ENCODE peak calls at places on chromosomes 3 and 15, in nine cellular contexts. V is cardiac muscle cell, S is osteoblast, I is choroid plexus epithelial cell, P is hepatocyte, W is heart right ventricle, O is tibial nerve, Y is tibial artery, H is A673. D is an unnamed sample.

GRCh38 chr3:110178965-110179364 is 841.6 kb upstream of the DPPA4 start:
- DNase-seq in P (no peak), I (peak), O (peak), H (no peak), V (no peak), W (no peak), S (no peak), Y (no peak), D (peak)

GRCh38 chr15:49832421-49832980 is 211.7 kb downstream of the DTWD1 start:
- DNase-seq in V (peak), I (peak), H (no peak), W (no peak), O (no peak), S (no peak), Y (no peak), P (peak), D (peak)

GRCh38 chr15:89836255-89837133 is 21.8 kb upstream of the ANPEP start:
- DNase-seq in P (peak), I (peak), Y (no peak), H (peak), O (no peak), V (peak), W (no peak), S (peak), D (peak)

GRCh38 chr3:107987036-107987557 is 103.7 kb downstream of the CD47 start:
- DNase-seq in H (peak), W (peak), V (no peak), Y (peak), I (peak), S (peak), P (peak), O (peak), D (peak)

GRCh38 chr3:77500711-77501110 is 460.8 kb downstream of the ROBO2 start:
- DNase-seq in V (no peak), I (no peak), W (no peak), P (no peak), H (no peak), S (no peak), O (no peak), Y (no peak), D (no peak)

GRCh38 chr15:45254405-45255293 is 2.6 kb downstream of the SLC28A2 start:
- DNase-seq in I (no peak), V (no peak), S (no peak), P (peak), O (no peak), W (no peak), H (no peak), Y (no peak), D (peak)

GRCh38 chr3:38004415-38005075 is 14.0 kb downstream of the VILL start:
- DNase-seq in V (peak), S (peak), P (peak), W (peak), Y (peak), I (peak), O (peak), H (peak), D (peak)

GRCh38 chr3:104598848-104599501 is 767.7 kb upstream of the ALCAM start:
- DNase-seq in H (no peak), O (no peak), I (no peak), Y (no peak), P (peak), W (no peak), S (no peak), V (no peak), D (no peak)

GRCh38 chr3:44001072-44001471 is 240.6 kb upstream of the TOPAZ1 start:
- DNase-seq in I (no peak), W (no peak), S (peak), O (no peak), H (no peak), Y (no peak), V (no peak), P (no peak), D (no peak)

GRCh38 chr3:55951371-55951770 is 464.3 kb upstream of the WNT5A start:
- DNase-seq in I (no peak), W (no peak), Y (no peak), O (no peak), S (no peak), P (no peak), V (no peak), H (no peak), D (no peak)

GRCh38 chr15:26842391-26842790 is 24.5 kb upstream of the GABRA5 start:
- DNase-seq in H (no peak), I (no peak), S (no peak), Y (no peak), V (no peak), P (no peak), O (no peak), W (no peak), D (no peak)

GRCh38 chr15:26841514-26841913 is 25.3 kb upstream of the GABRA5 start:
- DNase-seq in O (no peak), V (no peak), I (no peak), W (no peak), Y (no peak), H (no peak), S (no peak), P (no peak), D (no peak)

GRCh38 chr15:26841941-26842340 is 24.9 kb upstream of the GABRA5 start:
- DNase-seq in H (no peak), O (no peak), S (no peak), Y (no peak), P (no peak), V (no peak), I (no peak), W (no peak), D (no peak)

GRCh38 chr15:26844901-26845300 is 22.0 kb upstream of the GABRA5 start:
- DNase-seq in Y (no peak), V (no peak), I (no peak), H (no peak), P (no peak), S (no peak), O (no peak), W (no peak), D (no peak)

DNA sequence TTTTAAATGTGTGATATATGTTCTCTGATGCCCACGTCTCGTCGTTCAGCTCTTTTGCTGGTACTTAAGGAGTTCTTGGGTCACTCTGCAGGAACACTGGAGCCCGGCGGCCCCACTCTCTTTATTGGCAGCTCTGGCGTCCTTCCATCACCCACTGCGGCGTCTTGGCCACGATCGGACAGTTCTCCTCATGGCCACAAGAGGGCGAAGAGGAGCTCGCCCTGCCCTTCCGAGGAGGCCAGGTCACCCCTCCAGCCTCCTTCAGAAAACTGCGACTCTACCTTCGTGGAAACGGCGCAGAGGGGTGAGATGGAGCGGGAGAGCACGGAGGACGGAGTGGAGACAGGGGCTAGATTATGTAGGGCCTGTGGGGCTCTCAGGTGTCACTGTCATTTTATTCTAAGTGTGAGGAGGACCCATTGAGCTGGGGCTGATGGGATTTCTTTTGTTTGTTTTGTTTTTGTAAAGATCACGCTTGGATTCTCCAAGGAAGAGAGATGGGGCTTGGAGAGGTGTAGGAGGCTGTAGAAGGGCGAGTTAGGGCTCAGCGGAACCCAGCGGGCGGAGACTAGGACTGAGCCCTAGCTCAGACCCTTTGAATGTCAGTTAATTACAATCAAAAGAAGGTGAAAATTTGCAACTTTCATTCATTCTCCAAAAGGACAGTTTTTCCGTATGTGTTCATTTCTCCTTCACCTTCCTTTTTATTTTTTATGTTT is 28.0 kb upstream of the GABRA5 start:
- DNase-seq in O (no peak), S (no peak), H (no peak), W (no peak), P (peak), V (peak), Y (no peak), I (no peak), D (no peak)
- TF ChIP-seq CTCF in O (no peak), S (no peak), H (peak), W (peak), P (peak), V (no peak), Y (no peak), I (peak), D (peak)

GRCh38 chr3:123406598-123406997 is 42.3 kb downstream of the ADCY5 start:
- DNase-seq in V (peak), P (no peak), S (no peak), O (no peak), H (no peak), Y (peak), W (peak), I (no peak), D (no peak)
- H3K4me3 ChIP-seq in V (no peak), P (no peak), S (no peak), O (no peak), H (no peak), Y (no peak), W (no peak), I (no peak), D (no peak)

GRCh38 chr3:90091557-90091956 is 984.1 kb downstream of the EPHA3 start:
- DNase-seq in O (peak), S (no peak), Y (no peak), H (peak), W (peak), I (peak), V (peak), P (peak), D (peak)

DNA sequence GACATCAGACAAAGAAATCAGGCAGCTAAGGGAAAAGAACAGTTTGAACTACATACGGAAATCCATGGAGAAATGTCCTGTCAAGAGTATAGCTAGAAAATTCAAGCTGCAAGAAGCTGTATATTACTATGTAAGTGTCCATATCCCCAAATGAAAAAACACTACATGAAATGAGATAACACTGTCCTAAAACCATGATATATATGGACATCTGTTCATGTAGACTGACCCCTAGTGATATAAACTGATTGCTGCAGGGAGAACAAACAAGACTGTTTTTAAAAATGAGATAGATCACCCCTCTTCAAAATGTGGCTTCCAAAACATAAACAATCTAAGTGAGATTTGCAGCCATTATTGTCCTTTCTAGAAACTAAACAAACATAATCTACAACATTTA is 985.6 kb downstream of the EPHA3 start:
- DNase-seq in V (peak), W (no peak), H (peak), P (peak), S (peak), Y (no peak), I (peak), O (no peak), D (peak)
- TF ChIP-seq CTCF in V (peak), W (peak), H (peak), P (peak), S (peak), Y (peak), I (peak), O (peak), D (peak)

DNA sequence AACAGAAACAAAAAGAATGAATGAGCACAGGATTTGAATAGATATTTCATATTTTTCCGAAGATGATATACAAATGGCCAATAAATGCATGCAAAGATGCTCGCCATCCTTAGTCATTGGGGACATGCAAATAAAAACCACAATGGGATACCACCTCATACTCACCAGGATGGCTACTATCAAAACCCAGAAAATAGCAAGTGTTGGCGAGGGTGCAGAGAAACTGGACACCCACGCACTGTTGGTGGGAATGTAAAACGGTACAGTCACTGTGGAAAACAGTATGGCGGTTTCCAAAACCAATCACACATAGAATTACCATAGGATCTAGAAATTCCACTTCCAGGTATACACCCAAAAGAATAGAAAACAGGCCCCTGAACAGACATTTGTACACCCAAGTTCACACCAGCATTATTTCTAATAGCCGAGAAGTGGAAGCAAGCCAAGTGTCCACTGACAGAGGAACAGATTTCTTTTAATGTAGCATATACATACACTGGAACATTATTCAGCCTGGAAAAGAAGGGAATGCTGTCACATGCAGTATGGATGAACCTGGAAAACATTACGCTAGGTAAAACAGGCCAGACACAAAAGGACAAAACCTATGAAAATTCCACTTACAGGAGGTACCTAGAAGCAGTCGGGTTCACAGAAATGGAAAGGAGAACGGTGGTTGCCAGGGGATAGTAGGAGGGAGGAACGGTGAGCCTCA is 3.6 kb downstream of the RNF168 start:
- DNase-seq in Y (no peak), S (no peak), H (no peak), I (no peak), W (no peak), O (no peak), V (no peak), P (no peak), D (no peak)
- H3K4me3 ChIP-seq in Y (peak), S (peak), H (peak), I (peak), W (peak), O (peak), V (peak), P (peak), D (peak)

DNA sequence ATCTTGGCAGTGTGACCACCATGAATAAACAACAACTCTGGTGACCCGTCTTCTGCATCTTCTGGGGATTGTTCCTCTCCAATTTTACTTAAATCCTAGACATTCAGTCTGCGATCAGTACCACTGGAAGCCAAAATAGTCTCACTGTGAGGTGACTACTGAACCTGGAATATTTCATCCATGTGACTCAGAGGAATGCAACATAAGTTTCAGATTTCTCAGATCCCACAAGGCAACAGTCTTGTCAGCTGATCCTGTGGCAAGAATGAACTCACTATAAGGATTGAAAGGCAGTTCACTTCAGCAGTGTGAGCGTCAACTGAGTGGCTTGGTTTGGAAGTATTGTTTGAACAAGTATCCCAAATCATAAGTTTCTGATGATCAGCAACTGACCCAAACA is 13.2 kb downstream of the NSUN3 start:
- DNase-seq in Y (no peak), S (peak), H (no peak), I (peak), O (no peak), P (no peak), W (no peak), V (no peak), D (peak)
- TF ChIP-seq CTCF in Y (no peak), S (no peak), H (no peak), I (no peak), O (no peak), P (no peak), W (no peak), V (no peak), D (no peak)

GRCh38 chr3:197959500-197959890 is 522 bp upstream of the LMLN start:
- DNase-seq in H (no peak), V (no peak), Y (no peak), I (no peak), S (no peak), P (no peak), W (no peak), O (no peak), D (no peak)
- H3K4me3 ChIP-seq in H (peak), V (peak), Y (peak), I (peak), S (peak), P (peak), W (peak), O (peak), D (peak)

GRCh38 chr3:188434594-188434993 is 280.6 kb downstream of the LPP start:
- DNase-seq in V (no peak), I (no peak), Y (no peak), H (no peak), S (no peak), W (no peak), O (no peak), P (no peak), D (no peak)

GRCh38 chr3:188432826-188433525 is 279.0 kb downstream of the LPP start:
- DNase-seq in P (peak), V (no peak), I (peak), O (no peak), H (no peak), W (peak), Y (no peak), S (no peak), D (peak)

GRCh38 chr3:188431553-188431952 is 277.6 kb downstream of the LPP start:
- DNase-seq in V (no peak), S (no peak), O (no peak), H (peak), Y (no peak), P (peak), I (peak), W (no peak), D (peak)

GRCh38 chr3:188433526-188433855 is 279.5 kb downstream of the LPP start:
- DNase-seq in W (no peak), S (peak), O (no peak), Y (no peak), I (no peak), V (no peak), H (no peak), P (no peak), D (no peak)

DNA sequence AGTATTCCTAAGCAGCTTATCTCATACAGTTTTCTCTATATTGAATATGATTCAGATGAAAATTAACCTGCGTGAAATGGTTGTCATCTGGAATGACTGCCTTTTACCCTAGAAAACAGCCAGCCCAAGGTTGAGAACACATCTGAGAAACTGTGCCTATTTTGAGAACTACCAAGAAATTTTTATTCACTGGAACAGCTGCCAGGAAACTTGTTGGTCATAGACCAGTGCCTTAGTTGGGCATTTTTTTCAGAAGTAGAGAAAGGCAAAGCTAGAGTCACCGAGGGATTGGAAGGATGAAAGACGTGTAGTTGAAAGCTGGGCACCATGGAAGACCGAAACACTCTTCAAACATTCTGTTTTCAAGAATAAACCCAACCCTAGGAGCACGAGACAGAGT is 277.1 kb downstream of the LPP start:
- DNase-seq in V (no peak), O (no peak), H (no peak), S (no peak), Y (no peak), I (no peak), W (no peak), P (no peak), D (no peak)
- TF ChIP-seq CTCF in V (no peak), O (no peak), H (no peak), S (no peak), Y (no peak), I (no peak), W (no peak), P (no peak), D (no peak)